ENCODE peak calls at places on chromosome 1, in six cellular contexts. T, Z, L, I, H and K are unnamed samples.
A peak's percentile ranks its signal among the peaks of the same experiment; 100 is the strongest.

GRCh38 chr1:184157396-184157747 is 105.8 kb downstream of the TSEN15 start:
- DNase-seq in T (no peak), Z (no peak), L (no peak), I (no peak), H (no peak), K (no peak)

GRCh38 chr1:161159915-161160248 is 582 bp downstream of the USP21 start:
- DNase-seq in T (no peak), Z (no peak), L (no peak), I (no peak), H (no peak), K (no peak)

GRCh38 chr1:119547306-119547705 is 40.3 kb downstream of the HSD3B1 start:
- DNase-seq in T (no peak), Z (no peak), L (no peak), I (no peak), H (no peak), K (no peak)

GRCh38 chr1:12657060-12657866 is 13.4 kb downstream of the AADACL4 start:
- DNase-seq in T (no peak), Z (no peak), L (no peak), I (no peak), H (no peak), K (no peak)

GRCh38 chr1:119713538-119714456 is 2.1 kb downstream of the PHGDH start:
- DNase-seq in T (no peak), Z (no peak), L (no peak), I (no peak), H (peak; percentile 24), K (no peak)

GRCh38 chr1:204094262-204095247 is 21.6 kb downstream of the SOX13 start:
- DNase-seq in T (no peak), Z (no peak), L (no peak), I (no peak), H (no peak), K (no peak)

GRCh38 chr1:45863117-45863670 is 59.8 kb downstream of the MAST2 start:
- DNase-seq in T (no peak), Z (no peak), L (no peak), I (no peak), H (no peak), K (no peak)

GRCh38 chr1:23423415-23424170 is 955 bp downstream of the TCEA3 start:
- DNase-seq in T (peak; percentile 96), Z (no peak), L (no peak), I (peak; percentile 80), H (no peak), K (peak; percentile 92)

GRCh38 chr1:151718011-151718431 is 1.4 kb upstream of the CELF3 start:
- DNase-seq in T (no peak), Z (no peak), L (no peak), I (no peak), H (no peak), K (no peak)

GRCh38 chr1:95948023-95948422 is 714.0 kb downstream of the RWDD3 start:
- DNase-seq in T (no peak), Z (no peak), L (no peak), I (no peak), H (no peak), K (no peak)

GRCh38 chr1:70090875-70091274 is 114.5 kb downstream of the LRRC40 start:
- DNase-seq in T (no peak), Z (no peak), L (no peak), I (no peak), H (peak; percentile 79), K (no peak)

GRCh38 chr1:157133431-157133830 is 4.8 kb downstream of the ETV3 start:
- DNase-seq in T (no peak), Z (no peak), L (no peak), I (no peak), H (no peak), K (no peak)

GRCh38 chr1:81820761-81821160 is 20.0 kb downstream of the ADGRL2 start:
- DNase-seq in T (no peak), Z (no peak), L (no peak), I (no peak), H (no peak), K (no peak)
- H3K4me1 ChIP-seq in T (no peaks in the 10 kb centered on the region), Z (peaks cover 2% of the 10 kb centered on the region), L (no peaks in the 10 kb centered on the region), I (no peaks in the 10 kb centered on the region), H (no peaks in the 10 kb centered on the region), K (no peaks in the 10 kb centered on the region)

DNA sequence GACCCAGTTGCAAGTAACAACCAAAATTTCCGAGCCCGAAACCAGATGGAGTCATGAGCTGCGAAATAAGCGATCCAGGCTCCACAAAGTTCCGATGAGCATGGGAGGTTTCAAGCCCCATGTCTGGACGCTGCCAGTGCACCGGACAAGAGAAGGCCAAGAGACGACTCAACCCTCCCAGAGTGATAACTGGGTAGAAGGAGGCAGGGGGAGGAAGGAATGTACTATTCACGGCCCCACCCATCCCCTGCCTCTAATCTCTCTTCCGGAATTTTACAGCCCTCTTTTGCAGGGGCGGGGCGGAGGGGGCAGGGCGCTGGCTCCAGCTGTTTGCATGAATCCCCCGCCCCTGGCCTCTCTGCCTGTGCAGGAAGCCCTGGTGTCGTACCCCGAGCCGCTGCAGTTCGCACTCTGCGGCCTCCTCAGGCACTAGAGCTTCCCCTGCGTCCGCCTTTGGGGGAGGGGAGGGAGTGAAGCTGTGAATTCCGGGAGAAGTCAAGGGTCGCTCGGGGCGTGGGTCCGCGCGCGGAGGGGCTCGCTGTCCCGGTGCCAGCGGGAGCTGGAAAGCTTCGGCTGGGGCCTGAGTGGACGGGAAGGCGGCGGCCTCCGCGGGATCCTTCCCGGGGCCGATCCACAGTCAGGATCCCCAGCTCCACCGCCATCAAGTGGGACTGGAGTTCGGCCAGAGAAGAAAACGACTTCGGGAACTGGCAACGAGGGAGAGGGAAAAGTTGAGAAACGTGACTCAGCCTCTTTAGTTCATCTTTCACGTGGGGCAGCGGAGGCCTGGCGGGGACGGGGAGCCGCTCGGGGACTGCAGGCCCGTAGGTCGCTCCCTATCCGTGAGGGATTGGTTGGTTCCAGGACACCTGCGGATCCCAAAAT is 6.3 kb upstream of the PTP4A2 start:
- DNase-seq in T (peak; percentile 81), Z (peak; percentile 89), L (peak; percentile 66), I (peak; percentile 93), H (peak; percentile 87), K (peak; percentile 68)
- TF ChIP-seq POLR2A in T (no peak), Z (peak; percentile 14), L (peak; percentile 75), I (peak; percentile 50), H (peak; percentile 53), K (peak; percentile 60)

GRCh38 chr1:21633992-21634475 is 35.1 kb downstream of the RAP1GAP start:
- DNase-seq in T (peak; percentile 62), Z (no peak), L (no peak), I (no peak), H (no peak), K (peak; percentile 84)

GRCh38 chr1:21633141-21633755 is 35.9 kb downstream of the RAP1GAP start:
- DNase-seq in T (peak; percentile 42), Z (no peak), L (no peak), I (no peak), H (no peak), K (no peak)

GRCh38 chr1:21636029-21636428 is 33.1 kb downstream of the RAP1GAP start:
- DNase-seq in T (no peak), Z (no peak), L (no peak), I (no peak), H (no peak), K (no peak)

GRCh38 chr1:21634481-21635137 is 34.5 kb downstream of the RAP1GAP start:
- DNase-seq in T (peak; percentile 90), Z (no peak), L (no peak), I (no peak), H (no peak), K (peak; percentile 88)

GRCh38 chr1:21635138-21635535 is 34.0 kb downstream of the RAP1GAP start:
- DNase-seq in T (peak; percentile 37), Z (no peak), L (no peak), I (no peak), H (no peak), K (no peak)
- H3K4me1 ChIP-seq in T (peaks cover 8% of the 10 kb centered on the region), Z (peaks cover 39% of the 10 kb centered on the region), L (peaks cover 34% of the 10 kb centered on the region), I (no peaks in the 10 kb centered on the region), H (peaks cover 8% of the 10 kb centered on the region), K (peaks cover 84% of the 10 kb centered on the region)

GRCh38 chr1:222814536-222815366 is at the start of gene DISP1:
- DNase-seq in T (peak; percentile 90), Z (peak; percentile 52), L (peak; percentile 57), I (peak; percentile 86), H (peak; percentile 74), K (peak; percentile 90)
- TF ChIP-seq POLR2A in T (peak; percentile 63), Z (peak; percentile 79), L (peak; percentile 29), I (peak; percentile 37), H (peak; percentile 82), K (peak; percentile 82)